ENCODE peak calls at places on chromosome 19, in nine cellular contexts. One of them, this sample, is unnamed.

GRCh38 chr19:46691104-46691503 is 25.8 kb downstream of the PRKD2 start:
- DNase-seq in HCT116: no peak
- DNase-seq in transverse colon: no peak
- DNase-seq in H1: no peak
- DNase-seq in suprapubic skin: no peak
- DNase-seq in GM23338: no peak
- DNase-seq in spleen: no peak
- DNase-seq in GM12892: no peak
- DNase-seq in HepG2: no peak
- DNase-seq in this sample: no peak

GRCh38 chr19:16233081-16233776 is 35.5 kb downstream of the AP1M1 start:
- DNase-seq in HCT116: no peak
- DNase-seq in transverse colon: no peak
- DNase-seq in H1: no peak
- DNase-seq in suprapubic skin: no peak
- DNase-seq in GM23338: no peak
- DNase-seq in spleen: no peak
- DNase-seq in GM12892: no peak
- DNase-seq in HepG2: no peak
- DNase-seq in this sample: peak; percentile 69

GRCh38 chr19:47315125-47315821 is 5.6 kb downstream of the C5AR1 start:
- DNase-seq in HCT116: peak; percentile 87
- DNase-seq in transverse colon: peak; percentile 44
- DNase-seq in H1: no peak
- DNase-seq in suprapubic skin: peak; percentile 88
- DNase-seq in GM23338: peak; percentile 46
- DNase-seq in spleen: peak; percentile 84
- DNase-seq in GM12892: no peak
- DNase-seq in HepG2: peak; percentile 97
- DNase-seq in this sample: no peak

GRCh38 chr19:4694211-4694987 is 24.3 kb upstream of the MYDGF start:
- DNase-seq in HCT116: peak; percentile 93
- DNase-seq in transverse colon: peak; percentile 46
- DNase-seq in H1: no peak
- DNase-seq in suprapubic skin: peak; percentile 91
- DNase-seq in GM23338: no peak
- DNase-seq in spleen: no peak
- DNase-seq in GM12892: no peak
- DNase-seq in HepG2: no peak
- DNase-seq in this sample: no peak

GRCh38 chr19:35525873-35526272 is 2.2 kb downstream of the SBSN start:
- DNase-seq in HCT116: no peak
- DNase-seq in transverse colon: no peak
- DNase-seq in H1: no peak
- DNase-seq in suprapubic skin: no peak
- DNase-seq in GM23338: no peak
- DNase-seq in spleen: no peak
- DNase-seq in GM12892: no peak
- DNase-seq in HepG2: no peak
- DNase-seq in this sample: no peak

GRCh38 chr19:35549174-35549788 is 3.9 kb downstream of the TMEM147 start:
- DNase-seq in HCT116: peak; percentile 34
- DNase-seq in transverse colon: peak; percentile 56
- DNase-seq in H1: peak; percentile 75
- DNase-seq in suprapubic skin: no peak
- DNase-seq in GM23338: peak; percentile 98
- DNase-seq in spleen: no peak
- DNase-seq in GM12892: peak; percentile 73
- DNase-seq in HepG2: peak; percentile 76
- DNase-seq in this sample: no peak

GRCh38 chr19:23203841-23204344 is 46.3 kb downstream of the ZNF724 start:
- DNase-seq in HCT116: no peak
- DNase-seq in transverse colon: no peak
- DNase-seq in H1: no peak
- DNase-seq in suprapubic skin: no peak
- DNase-seq in GM23338: peak; percentile 90
- DNase-seq in spleen: no peak
- DNase-seq in GM12892: no peak
- DNase-seq in HepG2: no peak
- DNase-seq in this sample: no peak

GRCh38 chr19:28443361-28443760 is 769.6 kb downstream of the UQCRFS1 start:
- DNase-seq in HCT116: no peak
- DNase-seq in transverse colon: peak; percentile 32
- DNase-seq in H1: no peak
- DNase-seq in suprapubic skin: no peak
- DNase-seq in GM23338: no peak
- DNase-seq in spleen: no peak
- DNase-seq in GM12892: no peak
- DNase-seq in HepG2: no peak
- DNase-seq in this sample: no peak

GRCh38 chr19:46081928-46082727 is 41.3 kb upstream of the IGFL4 start:
- DNase-seq in HCT116: peak; percentile 48
- DNase-seq in transverse colon: no peak
- DNase-seq in H1: no peak
- DNase-seq in suprapubic skin: no peak
- DNase-seq in GM23338: peak; percentile 80
- DNase-seq in spleen: no peak
- DNase-seq in GM12892: peak; percentile 18
- DNase-seq in HepG2: peak; percentile 41
- DNase-seq in this sample: no peak

GRCh38 chr19:5052515-5052914 is 83.6 kb downstream of the KDM4B start:
- DNase-seq in HCT116: no peak
- DNase-seq in transverse colon: no peak
- DNase-seq in H1: no peak
- DNase-seq in suprapubic skin: no peak
- DNase-seq in GM23338: peak; percentile 52
- DNase-seq in spleen: no peak
- DNase-seq in GM12892: no peak
- DNase-seq in HepG2: no peak
- DNase-seq in this sample: peak; percentile 75

GRCh38 chr19:10113592-10113963 is 2.1 kb downstream of the P2RY11 start:
- DNase-seq in HCT116: no peak
- DNase-seq in transverse colon: no peak
- DNase-seq in H1: peak; percentile 69
- DNase-seq in suprapubic skin: no peak
- DNase-seq in GM23338: peak; percentile 62
- DNase-seq in spleen: peak; percentile 80
- DNase-seq in GM12892: no peak
- DNase-seq in HepG2: no peak
- DNase-seq in this sample: no peak

GRCh38 chr19:28372800-28373199 is 840.2 kb downstream of the UQCRFS1 start:
- DNase-seq in HCT116: no peak
- DNase-seq in transverse colon: no peak
- DNase-seq in H1: no peak
- DNase-seq in suprapubic skin: no peak
- DNase-seq in GM23338: no peak
- DNase-seq in spleen: no peak
- DNase-seq in GM12892: no peak
- DNase-seq in HepG2: no peak
- DNase-seq in this sample: no peak

GRCh38 chr19:50329146-50329925 is at the start of gene KCNC3:
- DNase-seq in HCT116: peak; percentile 99
- DNase-seq in transverse colon: peak; percentile 99
- DNase-seq in H1: peak; percentile 98
- DNase-seq in suprapubic skin: peak; percentile 99
- DNase-seq in GM23338: peak; percentile 100
- DNase-seq in spleen: peak; percentile 97
- DNase-seq in GM12892: peak; percentile 94
- DNase-seq in HepG2: peak; percentile 100
- DNase-seq in this sample: peak; percentile 99
- TF ChIP-seq POLR2AphosphoS5 in HCT116: peak; percentile 76
- TF ChIP-seq POLR2AphosphoS5 in transverse colon: peak; percentile 21
- TF ChIP-seq POLR2AphosphoS5 in H1: peak; percentile 85
- TF ChIP-seq POLR2AphosphoS5 in suprapubic skin: no peak
- TF ChIP-seq POLR2AphosphoS5 in GM23338: peak; percentile 89
- TF ChIP-seq POLR2AphosphoS5 in spleen: peak; percentile 78
- TF ChIP-seq POLR2AphosphoS5 in GM12892: peak; percentile 68
- TF ChIP-seq POLR2AphosphoS5 in HepG2: peak; percentile 82
- TF ChIP-seq POLR2AphosphoS5 in this sample: peak; percentile 90

DNA sequence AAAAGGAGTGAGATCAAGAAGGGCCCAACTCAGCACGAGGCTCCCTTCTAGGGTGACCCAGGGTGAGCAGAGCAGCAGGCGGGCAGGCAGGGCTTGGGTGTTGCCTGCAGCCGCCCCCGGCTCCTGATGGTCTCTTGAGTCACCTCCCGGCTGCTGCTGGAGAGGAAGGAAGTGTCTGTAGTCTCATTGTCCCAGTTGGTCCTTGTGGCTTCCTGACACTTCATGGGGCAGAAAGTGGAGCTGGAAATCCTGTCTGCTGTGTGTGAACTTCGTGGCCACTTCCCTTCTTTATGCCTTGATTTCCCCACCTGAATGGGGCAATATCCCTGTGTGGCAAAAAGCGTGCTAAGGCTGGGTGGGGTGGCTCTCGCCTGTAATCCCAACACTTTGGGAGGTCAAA is 2.5 kb downstream of the MAP1S start:
- DNase-seq in HCT116: no peak
- DNase-seq in transverse colon: no peak
- DNase-seq in H1: no peak
- DNase-seq in suprapubic skin: no peak
- DNase-seq in GM23338: no peak
- DNase-seq in spleen: no peak
- DNase-seq in GM12892: no peak
- DNase-seq in HepG2: no peak
- DNase-seq in this sample: peak; percentile 81
- TF ChIP-seq POLR2AphosphoS5 in HCT116: no peak
- TF ChIP-seq POLR2AphosphoS5 in transverse colon: no peak
- TF ChIP-seq POLR2AphosphoS5 in H1: no peak
- TF ChIP-seq POLR2AphosphoS5 in suprapubic skin: no peak
- TF ChIP-seq POLR2AphosphoS5 in GM23338: no peak
- TF ChIP-seq POLR2AphosphoS5 in spleen: peak; percentile 63
- TF ChIP-seq POLR2AphosphoS5 in GM12892: no peak
- TF ChIP-seq POLR2AphosphoS5 in HepG2: no peak
- TF ChIP-seq POLR2AphosphoS5 in this sample: peak; percentile 62

DNA sequence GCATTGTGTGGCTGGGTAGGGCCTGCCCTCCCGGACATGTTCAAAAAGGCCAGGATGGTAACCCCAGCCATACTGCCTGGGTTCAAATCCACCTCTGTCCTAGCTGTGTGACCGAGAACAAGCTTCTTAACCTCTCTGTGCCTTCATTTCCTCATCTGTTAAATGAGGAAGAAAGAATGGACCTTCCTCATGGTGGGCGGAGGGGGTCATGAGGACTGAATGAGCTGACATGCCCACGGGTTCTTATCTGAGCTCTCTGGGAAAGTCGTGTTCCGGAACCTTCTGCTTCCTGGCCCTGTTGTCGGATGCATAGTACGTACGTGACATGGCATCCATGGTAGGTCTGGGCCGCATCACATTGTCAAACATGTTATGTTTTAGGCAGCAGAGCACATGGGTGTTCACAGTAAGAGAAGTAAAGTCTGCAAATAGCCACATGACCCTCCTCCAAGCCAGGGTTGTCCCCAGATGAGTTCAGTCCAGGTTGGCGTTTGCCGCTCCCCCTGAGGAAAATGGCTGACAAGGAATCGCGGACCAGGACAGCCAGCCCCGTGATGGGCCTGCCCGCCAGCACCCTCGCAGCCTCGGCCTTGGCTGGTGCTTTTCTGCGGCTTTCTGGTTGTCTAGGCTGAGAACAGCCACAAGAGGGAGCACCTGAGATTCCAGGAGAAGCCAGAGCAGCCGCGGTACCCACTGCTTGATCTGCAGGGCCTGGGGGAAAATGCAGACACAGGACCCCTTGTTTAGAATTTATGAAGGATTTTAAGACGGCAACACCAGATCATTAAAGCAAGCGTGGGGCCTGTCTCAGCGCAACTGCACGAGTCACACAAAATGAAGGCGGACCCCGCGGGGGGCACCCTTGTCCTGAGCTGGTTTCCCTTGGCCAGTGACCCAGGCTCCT is 2.4 kb upstream of the NTN5 start:
- DNase-seq in HCT116: peak; percentile 76
- DNase-seq in transverse colon: peak; percentile 86
- DNase-seq in H1: peak; percentile 90
- DNase-seq in suprapubic skin: peak; percentile 90
- DNase-seq in GM23338: peak; percentile 97
- DNase-seq in spleen: peak; percentile 89
- DNase-seq in GM12892: peak; percentile 93
- DNase-seq in HepG2: peak; percentile 77
- DNase-seq in this sample: peak; percentile 87
- TF ChIP-seq POLR2AphosphoS5 in HCT116: no peak
- TF ChIP-seq POLR2AphosphoS5 in transverse colon: peak; percentile 18
- TF ChIP-seq POLR2AphosphoS5 in H1: no peak
- TF ChIP-seq POLR2AphosphoS5 in suprapubic skin: no peak
- TF ChIP-seq POLR2AphosphoS5 in GM23338: no peak
- TF ChIP-seq POLR2AphosphoS5 in spleen: peak; percentile 72
- TF ChIP-seq POLR2AphosphoS5 in GM12892: no peak
- TF ChIP-seq POLR2AphosphoS5 in HepG2: no peak
- TF ChIP-seq POLR2AphosphoS5 in this sample: peak; percentile 13

GRCh38 chr19:49102303-49102702 is 11.9 kb upstream of the LIN7B start:
- DNase-seq in HCT116: no peak
- DNase-seq in transverse colon: no peak
- DNase-seq in H1: no peak
- DNase-seq in suprapubic skin: no peak
- DNase-seq in GM23338: no peak
- DNase-seq in spleen: no peak
- DNase-seq in GM12892: no peak
- DNase-seq in HepG2: no peak
- DNase-seq in this sample: peak; percentile 41

GRCh38 chr19:49106648-49107135 is 7.5 kb upstream of the LIN7B start:
- DNase-seq in HCT116: peak; percentile 43
- DNase-seq in transverse colon: peak; percentile 61
- DNase-seq in H1: peak; percentile 87
- DNase-seq in suprapubic skin: no peak
- DNase-seq in GM23338: peak; percentile 81
- DNase-seq in spleen: peak; percentile 88
- DNase-seq in GM12892: no peak
- DNase-seq in HepG2: peak; percentile 59
- DNase-seq in this sample: no peak

GRCh38 chr19:49103331-49104085 is 10.7 kb upstream of the LIN7B start:
- DNase-seq in HCT116: no peak
- DNase-seq in transverse colon: no peak
- DNase-seq in H1: no peak
- DNase-seq in suprapubic skin: no peak
- DNase-seq in GM23338: no peak
- DNase-seq in spleen: no peak
- DNase-seq in GM12892: no peak
- DNase-seq in HepG2: no peak
- DNase-seq in this sample: peak; percentile 49

GRCh38 chr19:49101160-49101559 is 13.0 kb upstream of the LIN7B start:
- DNase-seq in HCT116: no peak
- DNase-seq in transverse colon: no peak
- DNase-seq in H1: no peak
- DNase-seq in suprapubic skin: no peak
- DNase-seq in GM23338: no peak
- DNase-seq in spleen: no peak
- DNase-seq in GM12892: no peak
- DNase-seq in HepG2: no peak
- DNase-seq in this sample: no peak

DNA sequence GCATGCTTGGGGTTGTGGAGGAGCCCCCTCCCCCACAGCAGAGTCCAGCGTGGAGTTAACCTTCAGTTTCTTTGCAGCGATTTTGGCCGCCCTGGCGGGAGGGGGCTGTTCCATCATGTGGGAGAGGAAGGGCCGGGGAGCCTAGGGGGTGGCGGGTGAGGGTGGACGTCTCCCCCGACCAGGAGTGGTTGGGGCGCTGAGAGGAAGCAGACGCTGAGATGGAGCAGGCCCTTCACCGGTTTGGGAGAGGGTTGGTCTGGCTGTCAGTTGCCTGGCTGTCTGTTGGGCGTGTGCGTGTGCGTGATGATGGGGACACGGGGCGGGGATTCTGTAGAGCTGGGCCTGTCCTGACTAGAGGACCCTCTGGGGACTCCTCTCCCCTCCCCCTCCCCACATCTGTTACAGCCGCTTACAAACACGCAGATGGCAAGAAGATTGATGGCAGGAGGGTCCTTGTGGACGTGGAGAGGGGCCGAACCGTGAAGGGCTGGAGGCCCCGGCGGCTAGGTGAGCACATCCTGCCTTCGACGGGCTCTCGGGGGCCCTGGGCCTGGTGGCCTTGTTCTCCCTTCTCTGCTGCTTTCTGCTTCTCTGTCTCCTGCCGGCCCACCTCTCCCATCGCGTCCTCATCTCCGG is 9.8 kb upstream of the LIN7B start:
- DNase-seq in HCT116: no peak
- DNase-seq in transverse colon: no peak
- DNase-seq in H1: no peak
- DNase-seq in suprapubic skin: no peak
- DNase-seq in GM23338: no peak
- DNase-seq in spleen: no peak
- DNase-seq in GM12892: no peak
- DNase-seq in HepG2: no peak
- DNase-seq in this sample: no peak
- TF ChIP-seq POLR2AphosphoS5 in HCT116: no peak
- TF ChIP-seq POLR2AphosphoS5 in transverse colon: no peak
- TF ChIP-seq POLR2AphosphoS5 in H1: no peak
- TF ChIP-seq POLR2AphosphoS5 in suprapubic skin: no peak
- TF ChIP-seq POLR2AphosphoS5 in GM23338: no peak
- TF ChIP-seq POLR2AphosphoS5 in spleen: no peak
- TF ChIP-seq POLR2AphosphoS5 in GM12892: no peak
- TF ChIP-seq POLR2AphosphoS5 in HepG2: no peak
- TF ChIP-seq POLR2AphosphoS5 in this sample: no peak